ENCODE peak calls at places on chromosomes 2 and 18, in six cellular contexts. One of them, this sample, is unnamed. For H3K4me1, the result is how much of the 10 kb centered on the place peaks cover.

GRCh38 chr2:144513388-144514100 is 6.4 kb downstream of the ZEB2 start:
- DNase-seq in ovary: peak
- DNase-seq in cardiac muscle cell: peak
- DNase-seq in left ventricle myocardium inferior: no peak
- DNase-seq in tibial artery: peak
- DNase-seq in naive thymus-derived CD4-positive, alpha-beta T cell: no peak
- DNase-seq in this sample: no peak

GRCh38 chr2:239146011-239146641 is 254.7 kb downstream of the HDAC4 start:
- DNase-seq in cardiac muscle cell: no peak
- DNase-seq in left ventricle myocardium inferior: no peak
- DNase-seq in ovary: no peak
- DNase-seq in naive thymus-derived CD4-positive, alpha-beta T cell: no peak
- DNase-seq in tibial artery: no peak
- DNase-seq in this sample: no peak

GRCh38 chr2:74221091-74221490 is 22.7 kb downstream of the MTHFD2 start:
- DNase-seq in ovary: no peak
- DNase-seq in tibial artery: no peak
- DNase-seq in naive thymus-derived CD4-positive, alpha-beta T cell: no peak
- DNase-seq in left ventricle myocardium inferior: no peak
- DNase-seq in cardiac muscle cell: no peak
- DNase-seq in this sample: no peak

GRCh38 chr2:131045925-131046579 is 47.2 kb downstream of the FAM168B start:
- DNase-seq in tibial artery: no peak
- DNase-seq in ovary: no peak
- DNase-seq in left ventricle myocardium inferior: no peak
- DNase-seq in cardiac muscle cell: no peak
- DNase-seq in naive thymus-derived CD4-positive, alpha-beta T cell: no peak
- DNase-seq in this sample: no peak

GRCh38 chr2:33929467-33929866 is 330.4 kb upstream of the FAM98A start:
- DNase-seq in cardiac muscle cell: no peak
- DNase-seq in ovary: no peak
- DNase-seq in left ventricle myocardium inferior: no peak
- DNase-seq in tibial artery: no peak
- DNase-seq in naive thymus-derived CD4-positive, alpha-beta T cell: no peak
- DNase-seq in this sample: no peak

GRCh38 chr2:24121469-24121868 is 1.7 kb downstream of the PFN4 start:
- DNase-seq in naive thymus-derived CD4-positive, alpha-beta T cell: no peak
- DNase-seq in tibial artery: no peak
- DNase-seq in ovary: no peak
- DNase-seq in left ventricle myocardium inferior: no peak
- DNase-seq in cardiac muscle cell: no peak
- DNase-seq in this sample: no peak

GRCh38 chr2:225378984-225379383 is 20.5 kb upstream of the NYAP2 start:
- DNase-seq in cardiac muscle cell: no peak
- DNase-seq in ovary: no peak
- DNase-seq in tibial artery: no peak
- DNase-seq in naive thymus-derived CD4-positive, alpha-beta T cell: no peak
- DNase-seq in left ventricle myocardium inferior: no peak
- DNase-seq in this sample: no peak

GRCh38 chr2:239873656-239874635 is 151.2 kb downstream of the NDUFA10 start:
- DNase-seq in tibial artery: no peak
- DNase-seq in naive thymus-derived CD4-positive, alpha-beta T cell: no peak
- DNase-seq in ovary: no peak
- DNase-seq in cardiac muscle cell: no peak
- DNase-seq in left ventricle myocardium inferior: no peak
- DNase-seq in this sample: no peak

GRCh38 chr2:208015475-208015874 is 9.9 kb downstream of the PLEKHM3 start:
- DNase-seq in left ventricle myocardium inferior: no peak
- DNase-seq in cardiac muscle cell: no peak
- DNase-seq in tibial artery: no peak
- DNase-seq in ovary: no peak
- DNase-seq in naive thymus-derived CD4-positive, alpha-beta T cell: no peak
- DNase-seq in this sample: no peak

GRCh38 chr2:161761160-161761559 is 136.9 kb downstream of the SLC4A10 start:
- DNase-seq in ovary: no peak
- DNase-seq in left ventricle myocardium inferior: no peak
- DNase-seq in naive thymus-derived CD4-positive, alpha-beta T cell: no peak
- DNase-seq in cardiac muscle cell: no peak
- DNase-seq in tibial artery: no peak
- DNase-seq in this sample: no peak

GRCh38 chr2:222196159-222196558 is 102.6 kb downstream of the PAX3 start:
- DNase-seq in cardiac muscle cell: no peak
- DNase-seq in tibial artery: no peak
- DNase-seq in ovary: no peak
- DNase-seq in naive thymus-derived CD4-positive, alpha-beta T cell: no peak
- DNase-seq in left ventricle myocardium inferior: no peak
- DNase-seq in this sample: no peak

GRCh38 chr18:34322365-34323289 is 97.9 kb upstream of the NOL4 start:
- DNase-seq in tibial artery: no peak
- DNase-seq in left ventricle myocardium inferior: peak
- DNase-seq in naive thymus-derived CD4-positive, alpha-beta T cell: no peak
- DNase-seq in cardiac muscle cell: peak
- DNase-seq in ovary: no peak
- DNase-seq in this sample: no peak

GRCh38 chr2:60806988-60807681 is 51.1 kb downstream of the PAPOLG start:
- DNase-seq in cardiac muscle cell: peak
- DNase-seq in left ventricle myocardium inferior: no peak
- DNase-seq in naive thymus-derived CD4-positive, alpha-beta T cell: no peak
- DNase-seq in tibial artery: no peak
- DNase-seq in ovary: no peak
- DNase-seq in this sample: no peak

GRCh38 chr18:23614413-23614812 is 28.1 kb upstream of the NPC1 start:
- DNase-seq in ovary: no peak
- DNase-seq in cardiac muscle cell: no peak
- DNase-seq in left ventricle myocardium inferior: no peak
- DNase-seq in naive thymus-derived CD4-positive, alpha-beta T cell: no peak
- DNase-seq in tibial artery: no peak
- DNase-seq in this sample: no peak
- H3K27ac ChIP-seq in ovary: no peak
- H3K27ac ChIP-seq in cardiac muscle cell: no peak
- H3K27ac ChIP-seq in left ventricle myocardium inferior: no peak
- H3K27ac ChIP-seq in naive thymus-derived CD4-positive, alpha-beta T cell: no peak
- H3K27ac ChIP-seq in tibial artery: no peak
- H3K27ac ChIP-seq in this sample: no peak

DNA sequence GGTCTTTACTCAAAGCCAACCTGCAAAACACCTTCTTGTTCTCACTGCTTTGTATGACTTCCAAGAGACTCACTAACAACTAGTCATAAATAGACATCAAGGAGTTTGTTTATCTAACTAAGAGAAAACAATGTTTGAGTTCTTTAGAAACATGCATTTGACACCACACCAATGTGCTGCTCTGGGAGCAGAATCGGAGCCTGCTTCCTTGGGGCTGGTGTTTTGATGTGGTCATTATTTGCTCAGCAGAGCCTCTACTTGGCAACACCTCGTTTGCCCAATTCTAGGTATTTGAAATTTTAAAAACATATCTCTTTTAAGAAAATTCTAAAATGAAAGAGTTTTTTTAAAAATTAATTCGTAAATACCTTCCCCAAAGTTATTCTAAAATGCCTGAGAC is 167.5 kb downstream of the BCL2 start:
- DNase-seq in tibial artery: no peak
- DNase-seq in ovary: no peak
- DNase-seq in naive thymus-derived CD4-positive, alpha-beta T cell: no peak
- DNase-seq in cardiac muscle cell: no peak
- DNase-seq in left ventricle myocardium inferior: no peak
- DNase-seq in this sample: no peak
- H3K4me1 ChIP-seq in tibial artery: half or more
- H3K4me1 ChIP-seq in ovary: under half
- H3K4me1 ChIP-seq in naive thymus-derived CD4-positive, alpha-beta T cell: half or more
- H3K4me1 ChIP-seq in cardiac muscle cell: under half
- H3K4me1 ChIP-seq in left ventricle myocardium inferior: under half
- H3K4me1 ChIP-seq in this sample: half or more

GRCh38 chr2:237618449-237618848 is 8.9 kb upstream of the LRRFIP1 start:
- DNase-seq in left ventricle myocardium inferior: no peak
- DNase-seq in ovary: no peak
- DNase-seq in cardiac muscle cell: peak
- DNase-seq in tibial artery: no peak
- DNase-seq in naive thymus-derived CD4-positive, alpha-beta T cell: no peak
- DNase-seq in this sample: no peak

GRCh38 chr2:237615631-237616249 is 11.6 kb upstream of the LRRFIP1 start:
- DNase-seq in naive thymus-derived CD4-positive, alpha-beta T cell: no peak
- DNase-seq in left ventricle myocardium inferior: no peak
- DNase-seq in ovary: no peak
- DNase-seq in cardiac muscle cell: no peak
- DNase-seq in tibial artery: no peak
- DNase-seq in this sample: no peak

GRCh38 chr2:237617305-237617982 is 9.9 kb upstream of the LRRFIP1 start:
- DNase-seq in left ventricle myocardium inferior: no peak
- DNase-seq in naive thymus-derived CD4-positive, alpha-beta T cell: no peak
- DNase-seq in cardiac muscle cell: no peak
- DNase-seq in ovary: no peak
- DNase-seq in tibial artery: no peak
- DNase-seq in this sample: no peak

GRCh38 chr2:237614151-237614720 is 13.2 kb upstream of the LRRFIP1 start:
- DNase-seq in naive thymus-derived CD4-positive, alpha-beta T cell: no peak
- DNase-seq in ovary: no peak
- DNase-seq in cardiac muscle cell: peak
- DNase-seq in left ventricle myocardium inferior: no peak
- DNase-seq in tibial artery: no peak
- DNase-seq in this sample: no peak

DNA sequence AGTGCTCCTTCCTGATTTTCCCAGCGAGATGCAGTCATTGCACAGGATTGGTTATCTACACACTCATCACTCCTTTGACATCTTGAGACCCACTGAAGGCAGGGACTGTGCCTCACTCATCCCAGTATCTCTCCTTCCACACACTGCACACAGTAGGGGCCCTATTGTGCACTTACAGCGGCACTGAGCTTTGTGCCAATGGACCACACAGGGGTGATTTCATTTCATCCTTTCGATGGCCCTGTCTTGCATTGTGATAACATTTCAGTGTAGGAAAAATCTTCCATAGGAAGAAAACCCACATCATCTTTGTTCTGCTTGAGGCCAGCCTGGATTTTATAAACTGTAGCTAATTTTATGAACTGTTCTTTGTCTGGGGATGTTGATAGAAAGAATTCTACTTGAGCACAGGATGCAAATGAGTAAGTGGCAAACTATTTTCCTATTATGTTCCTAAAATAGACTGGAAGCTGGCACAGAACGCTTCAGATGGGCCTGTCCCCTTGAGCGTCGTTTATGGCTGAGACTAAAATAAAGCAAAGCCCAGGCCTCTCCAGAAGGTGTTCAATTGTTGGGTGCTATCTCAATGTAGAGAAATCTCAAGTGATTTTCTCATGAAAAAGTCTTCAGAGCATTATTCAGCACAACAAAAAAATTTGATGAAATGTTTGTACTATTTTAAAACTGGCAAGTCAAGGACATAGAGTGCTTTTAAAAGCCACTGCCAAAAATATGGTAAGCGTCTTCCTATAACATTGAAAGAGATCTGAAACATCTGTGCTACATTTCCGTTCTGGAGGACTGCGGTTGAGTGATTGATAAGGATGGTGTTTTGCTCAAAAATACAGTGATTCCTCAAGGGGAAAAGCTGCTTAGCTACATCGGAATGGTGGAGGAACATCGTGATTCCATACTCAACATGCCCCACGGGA is 10.7 kb upstream of the LRRFIP1 start:
- DNase-seq in tibial artery: no peak
- DNase-seq in cardiac muscle cell: peak
- DNase-seq in naive thymus-derived CD4-positive, alpha-beta T cell: peak
- DNase-seq in ovary: no peak
- DNase-seq in left ventricle myocardium inferior: no peak
- DNase-seq in this sample: no peak
- H3K27ac ChIP-seq in tibial artery: peak
- H3K27ac ChIP-seq in cardiac muscle cell: peak
- H3K27ac ChIP-seq in naive thymus-derived CD4-positive, alpha-beta T cell: no peak
- H3K27ac ChIP-seq in ovary: peak
- H3K27ac ChIP-seq in left ventricle myocardium inferior: peak
- H3K27ac ChIP-seq in this sample: no peak

GRCh38 chr2:36358317-36358659 is 2.7 kb downstream of the CRIM1 start:
- DNase-seq in naive thymus-derived CD4-positive, alpha-beta T cell: no peak
- DNase-seq in tibial artery: no peak
- DNase-seq in cardiac muscle cell: peak
- DNase-seq in left ventricle myocardium inferior: no peak
- DNase-seq in ovary: no peak
- DNase-seq in this sample: no peak
- H3K4me1 ChIP-seq in naive thymus-derived CD4-positive, alpha-beta T cell: under half
- H3K4me1 ChIP-seq in tibial artery: half or more
- H3K4me1 ChIP-seq in cardiac muscle cell: under half
- H3K4me1 ChIP-seq in left ventricle myocardium inferior: half or more
- H3K4me1 ChIP-seq in ovary: under half
- H3K4me1 ChIP-seq in this sample: under half

GRCh38 chr18:36149514-36150289 is 20.0 kb downstream of the ELP2 start:
- DNase-seq in cardiac muscle cell: no peak
- DNase-seq in tibial artery: no peak
- DNase-seq in naive thymus-derived CD4-positive, alpha-beta T cell: no peak
- DNase-seq in ovary: no peak
- DNase-seq in left ventricle myocardium inferior: no peak
- DNase-seq in this sample: no peak
- H3K27ac ChIP-seq in cardiac muscle cell: no peak
- H3K27ac ChIP-seq in tibial artery: no peak
- H3K27ac ChIP-seq in naive thymus-derived CD4-positive, alpha-beta T cell: no peak
- H3K27ac ChIP-seq in ovary: no peak
- H3K27ac ChIP-seq in left ventricle myocardium inferior: no peak
- H3K27ac ChIP-seq in this sample: no peak

DNA sequence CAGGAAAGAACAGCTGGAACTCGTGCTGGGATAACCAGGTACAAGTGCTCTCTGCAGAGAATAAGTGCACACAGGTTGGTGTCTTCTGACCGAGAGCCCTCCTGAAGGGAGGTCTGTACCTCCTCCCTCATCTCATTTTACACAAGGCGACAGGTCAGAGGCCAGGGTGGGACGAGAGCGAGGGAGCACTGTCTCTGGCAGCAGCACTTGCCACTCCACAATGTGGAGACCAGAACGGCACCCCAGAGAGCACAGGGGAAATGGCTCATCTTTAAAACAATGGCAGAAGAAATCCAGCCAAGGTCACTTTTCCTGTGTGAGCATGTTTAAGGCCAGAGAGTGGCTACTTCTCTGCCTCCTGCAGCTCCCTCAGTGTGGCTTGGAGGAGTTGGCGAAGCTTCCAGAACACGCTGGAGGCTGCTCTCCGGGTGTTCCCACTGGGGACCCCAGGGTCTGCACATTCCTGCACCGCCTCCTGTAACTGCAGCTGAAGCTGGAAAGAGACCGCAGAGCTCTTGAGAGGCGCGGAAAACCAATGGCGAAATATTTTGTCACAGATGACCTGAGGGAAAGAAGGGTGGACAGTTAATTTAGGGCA is 20.9 kb downstream of the DIPK1C start:
- DNase-seq in left ventricle myocardium inferior: no peak
- DNase-seq in ovary: no peak
- DNase-seq in naive thymus-derived CD4-positive, alpha-beta T cell: no peak
- DNase-seq in cardiac muscle cell: no peak
- DNase-seq in tibial artery: no peak
- DNase-seq in this sample: no peak
- H3K4me1 ChIP-seq in left ventricle myocardium inferior: under half
- H3K4me1 ChIP-seq in ovary: under half
- H3K4me1 ChIP-seq in naive thymus-derived CD4-positive, alpha-beta T cell: under half
- H3K4me1 ChIP-seq in cardiac muscle cell: under half
- H3K4me1 ChIP-seq in tibial artery: under half
- H3K4me1 ChIP-seq in this sample: under half